ENCODE peak calls at places on chromosomes 5 and 9, in six cellular contexts. P is neuronal stem cell, M is mesenchymal stem cell, N is IMR-90, F is trophoblast cell, Z is H1. K is an unnamed sample.

GRCh38 chr9:5305741-5306140 is 1.2 kb upstream of the RLN2 start:
- DNase-seq in M (no peak), P (no peak), Z (no peak), F (no peak), N (peak), K (no peak)

GRCh38 chr5:166342330-166342891 is 1949.0 kb upstream of the WWC1 start:
- DNase-seq in P (no peak), F (peak), M (peak), N (no peak), Z (no peak), K (no peak)

GRCh38 chr9:74357577-74357976 is 139.6 kb upstream of the RORB start:
- DNase-seq in M (no peak), F (no peak), Z (no peak), N (no peak), P (no peak), K (no peak)

GRCh38 chr9:84928419-84928818 is 258.9 kb downstream of the NTRK2 start:
- DNase-seq in Z (no peak), P (no peak), M (no peak), N (no peak), F (no peak), K (no peak)

GRCh38 chr9:106590759-106591505 is 272.0 kb upstream of the ZNF462 start:
- DNase-seq in M (peak), N (no peak), F (peak), Z (no peak), P (no peak), K (peak)

GRCh38 chr9:137430723-137431415 is 7.7 kb downstream of the NOXA1 start:
- DNase-seq in F (no peak), Z (no peak), P (no peak), N (no peak), M (no peak), K (no peak)

GRCh38 chr5:61768692-61769281 is 436.7 kb downstream of the ZSWIM6 start:
- DNase-seq in P (peak), M (peak), F (peak), Z (peak), N (peak), K (peak)

GRCh38 chr5:96146675-96147074 is 185.0 kb upstream of the ELL2 start:
- DNase-seq in P (no peak), N (peak), M (peak), Z (no peak), F (peak), K (peak)

GRCh38 chr9:129624168-129624759 is 1.7 kb upstream of the NTMT1 start:
- DNase-seq in F (peak), N (peak), M (peak), P (peak), Z (no peak), K (peak)

GRCh38 chr9:18746631-18747030 is 272.7 kb downstream of the ADAMTSL1 start:
- DNase-seq in N (no peak), Z (no peak), M (no peak), P (peak), F (no peak), K (no peak)

GRCh38 chr9:137804908-137805356 is 72.7 kb upstream of the CACNA1B start:
- DNase-seq in F (no peak), N (peak), Z (no peak), M (peak), P (no peak), K (no peak)

GRCh38 chr5:138468133-138468965 is 3.1 kb downstream of the EGR1 start:
- DNase-seq in M (peak), Z (no peak), N (peak), F (peak), P (no peak), K (no peak)

GRCh38 chr5:72883850-72884249 is 67.4 kb downstream of the TNPO1 start:
- DNase-seq in P (no peak), N (no peak), M (no peak), Z (no peak), F (no peak), K (peak)

GRCh38 chr9:19913151-19913550 is 124.3 kb upstream of the SLC24A2 start:
- DNase-seq in F (peak), M (no peak), N (no peak), P (no peak), Z (no peak), K (no peak)

GRCh38 chr9:15642369-15642962 is 89.6 kb downstream of the CCDC171 start:
- DNase-seq in N (peak), Z (no peak), M (peak), P (no peak), F (peak), K (peak)

GRCh38 chr9:37925786-37926736 is 22.1 kb upstream of the SLC25A51 start:
- DNase-seq in F (no peak), M (peak), Z (no peak), N (no peak), P (no peak), K (no peak)

GRCh38 chr9:72150172-72150571 is 932 bp downstream of the GDA start:
- DNase-seq in N (no peak), Z (no peak), F (peak), P (no peak), M (no peak), K (no peak)
- H3K4me3 ChIP-seq in N (no peak), Z (no peak), F (no peak), P (no peak), M (no peak), K (no peak)

GRCh38 chr5:76546497-76547102 is 76.6 kb downstream of the F2RL2 start:
- DNase-seq in P (no peak), N (no peak), Z (no peak), M (no peak), F (peak), K (no peak)
- H3K23ac ChIP-seq in P (no peak), N (no peak), Z (no peak), M (no peak), F (no peak), K (no peak)

DNA sequence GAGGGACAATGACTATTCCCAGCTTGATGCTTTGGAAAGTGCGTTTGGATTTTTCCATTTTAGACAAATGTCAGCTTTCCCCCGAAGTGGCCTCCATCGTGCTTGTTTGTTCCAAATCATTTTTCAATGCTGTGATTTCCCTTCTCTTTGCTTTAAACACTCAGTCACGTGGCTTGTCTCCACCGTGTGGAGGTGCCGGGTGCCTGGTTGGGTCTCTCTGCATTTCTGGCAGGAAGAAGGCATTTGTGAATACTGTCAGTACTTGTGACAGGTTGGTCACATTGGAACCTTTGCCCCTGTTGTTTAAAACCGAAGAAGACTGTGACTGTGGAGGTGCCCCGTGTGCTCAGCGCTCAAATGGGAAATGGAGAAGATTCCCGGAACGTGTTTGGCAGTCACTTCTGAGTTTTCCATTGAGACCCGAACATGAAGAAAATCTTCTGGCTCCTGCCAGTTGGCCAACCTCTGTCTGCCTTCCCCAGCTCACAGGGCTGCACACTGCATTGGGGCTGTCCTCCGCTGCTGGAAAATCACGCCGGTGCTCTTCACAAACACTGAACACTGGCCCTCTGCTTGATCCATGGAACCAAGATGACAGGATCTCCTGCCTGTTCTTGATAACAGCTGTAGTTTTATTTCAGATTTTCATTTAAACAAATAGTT is 74.6 kb downstream of the LMNB1 start:
- DNase-seq in Z (no peak), F (no peak), N (no peak), M (no peak), P (no peak), K (no peak)
- H3K9ac ChIP-seq in Z (no peak), F (no peak), N (no peak), M (peak), P (no peak), K (no peak)

GRCh38 chr5:11903121-11903613 is 1.1 kb downstream of the CTNND2 start:
- DNase-seq in F (peak), P (peak), N (no peak), Z (no peak), M (peak), K (peak)
- H3K4me3 ChIP-seq in F (peak), P (peak), N (no peak), Z (peak), M (no peak), K (peak)

GRCh38 chr5:142104491-142104890 is 4.1 kb upstream of the NDFIP1 start:
- DNase-seq in P (no peak), N (no peak), F (no peak), Z (no peak), M (no peak), K (no peak)
- H3K23ac ChIP-seq in P (no peak), N (no peak), F (no peak), Z (no peak), M (no peak), K (no peak)

GRCh38 chr5:125607018-125607417 is 816.2 kb upstream of the GRAMD2B start:
- DNase-seq in F (peak), M (peak), P (no peak), N (peak), Z (no peak), K (peak)

GRCh38 chr5:125611541-125611940 is 811.7 kb upstream of the GRAMD2B start:
- DNase-seq in N (no peak), F (no peak), M (no peak), P (no peak), Z (no peak), K (no peak)

GRCh38 chr5:125609011-125609410 is 814.2 kb upstream of the GRAMD2B start:
- DNase-seq in P (no peak), Z (no peak), M (no peak), F (peak), N (no peak), K (no peak)

GRCh38 chr5:125612356-125613149 is 810.7 kb upstream of the GRAMD2B start:
- DNase-seq in N (no peak), Z (no peak), F (peak), P (no peak), M (no peak), K (no peak)
- H3K9ac ChIP-seq in N (no peak), Z (no peak), F (no peak), P (no peak), M (no peak), K (no peak)